ENCODE peak calls at places on chromosomes 6 and 20, in eight cellular contexts. P is H1, U is esophagus muscularis mucosa, B is spleen, T is GM23338, R is sigmoid colon, H is SK-N-SH, O is stomach. Y is an unnamed sample.

GRCh38 chr6:158284340-158285210 is 27.7 kb upstream of the TULP4 start:
- DNase-seq in R (no peak), U (no peak), P (no peak), H (no peak), O (no peak), T (peak; percentile 76), B (no peak), Y (no peak)

GRCh38 chr6:105753184-105754097 is 332.7 kb upstream of the PRDM1 start:
- DNase-seq in O (peak; percentile 54), R (no peak), U (no peak), P (no peak), B (no peak), H (no peak), T (peak; percentile 67), Y (peak; percentile 77)

GRCh38 chr6:134813146-134813545 is 136.8 kb downstream of the ALDH8A1 start:
- DNase-seq in R (no peak), P (no peak), B (no peak), T (no peak), U (no peak), H (no peak), O (no peak), Y (no peak)

GRCh38 chr6:43978473-43979360 is 148.5 kb downstream of the MRPL14 start:
- DNase-seq in O (no peak), H (no peak), U (no peak), T (no peak), R (no peak), P (peak; percentile 39), B (no peak), Y (no peak)

GRCh38 chr6:87357479-87358196 is 13.0 kb downstream of the C6orf163 start:
- DNase-seq in B (no peak), P (no peak), O (no peak), H (no peak), R (no peak), T (peak; percentile 8), U (no peak), Y (no peak)

GRCh38 chr20:6519556-6519955 is 247.9 kb upstream of the BMP2 start:
- DNase-seq in U (no peak), B (no peak), T (no peak), O (no peak), R (no peak), H (no peak), P (no peak), Y (no peak)

GRCh38 chr6:104418125-104418524 is 441.6 kb downstream of the HACE1 start:
- DNase-seq in B (no peak), T (no peak), H (no peak), U (no peak), O (no peak), R (no peak), P (no peak), Y (no peak)

GRCh38 chr6:88882536-88882935 is 80.9 kb downstream of the RNGTT start:
- DNase-seq in R (no peak), B (no peak), H (no peak), P (no peak), U (no peak), O (no peak), T (peak; percentile 3), Y (no peak)

GRCh38 chr20:59121714-59122376 is 41.8 kb upstream of the ZNF831 start:
- DNase-seq in O (no peak), R (no peak), P (no peak), H (no peak), B (no peak), T (peak; percentile 88), U (no peak), Y (no peak)

GRCh38 chr20:59122377-59122932 is 41.2 kb upstream of the ZNF831 start:
- DNase-seq in U (no peak), T (no peak), O (no peak), P (no peak), R (no peak), B (no peak), H (no peak), Y (no peak)

GRCh38 chr20:59120919-59121318 is 42.7 kb upstream of the ZNF831 start:
- DNase-seq in H (no peak), U (no peak), O (no peak), B (no peak), T (no peak), R (no peak), P (no peak), Y (no peak)

GRCh38 chr20:59118855-59119254 is 44.8 kb upstream of the ZNF831 start:
- DNase-seq in H (no peak), U (no peak), T (no peak), B (no peak), O (no peak), P (no peak), R (no peak), Y (no peak)

DNA sequence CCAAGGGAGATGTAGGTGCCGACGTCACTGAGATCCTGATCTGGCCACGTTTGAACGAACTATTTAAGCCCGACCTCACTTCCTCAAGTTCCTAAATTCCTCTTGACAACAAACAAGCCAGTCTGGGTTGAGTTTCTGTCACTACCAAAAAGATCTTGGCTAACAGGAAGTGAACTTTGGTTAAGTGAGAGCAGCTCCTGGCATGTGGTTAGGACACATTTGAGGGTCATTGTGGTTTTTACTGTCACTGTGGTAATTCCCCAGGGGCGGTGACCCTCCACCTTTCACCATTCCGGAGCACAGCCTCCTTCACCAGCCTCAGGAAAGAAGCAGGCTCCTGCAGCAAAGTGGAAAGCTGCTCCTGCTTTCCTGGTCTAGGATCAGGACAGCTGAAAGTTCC is 43.1 kb upstream of the ZNF831 start:
- DNase-seq in R (no peak), H (no peak), P (no peak), O (no peak), T (no peak), B (no peak), U (no peak), Y (no peak)
- TF ChIP-seq POLR2AphosphoS5 in R (no peak), H (no peak), P (no peak), O (no peak), T (no peak), B (no peak), U (no peak), Y (no peak)

DNA sequence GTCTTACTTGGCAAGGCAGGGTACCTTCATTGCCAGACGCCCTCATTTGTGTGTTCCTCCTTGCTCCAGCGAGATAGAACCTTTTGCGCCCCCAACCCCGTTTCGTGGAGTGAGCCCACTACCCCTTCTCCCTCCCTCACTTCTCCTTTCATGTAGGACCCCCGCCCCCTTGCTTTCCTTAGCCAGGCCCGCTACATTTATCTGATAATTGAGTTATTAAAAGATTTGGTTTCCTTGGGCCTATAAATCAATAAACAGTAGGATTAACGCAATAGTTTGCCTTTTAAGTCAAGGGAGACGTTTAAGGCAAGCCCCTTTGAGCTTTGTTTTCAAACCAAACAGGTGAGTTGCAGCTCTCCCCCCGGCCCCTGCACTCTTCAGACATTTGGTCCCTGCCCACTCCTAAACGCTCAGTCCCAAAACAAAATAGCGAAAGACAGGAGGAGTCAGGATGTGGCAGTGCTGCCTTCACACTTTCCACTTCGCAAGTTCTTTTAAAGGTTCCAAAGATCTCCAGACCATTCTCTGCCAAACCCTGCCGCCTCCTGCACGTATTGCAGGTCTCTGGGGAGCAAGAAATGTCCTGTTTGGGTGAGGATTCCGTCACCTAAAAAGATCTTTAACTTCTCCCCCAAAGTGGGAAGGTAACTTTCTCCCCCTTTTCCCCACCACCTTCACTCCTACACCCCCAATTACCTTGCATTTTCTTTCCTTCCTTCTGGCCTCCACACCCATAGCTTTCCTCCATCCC is 27.6 kb downstream of the TFAP2B start:
- DNase-seq in O (no peak), B (no peak), U (no peak), H (no peak), P (peak; percentile 59), T (no peak), R (no peak), Y (no peak)
- TF ChIP-seq CTCF in O (no peak), B (no peak), U (no peak), H (no peak), P (no peak), T (no peak), R (no peak), Y (no peak)

DNA sequence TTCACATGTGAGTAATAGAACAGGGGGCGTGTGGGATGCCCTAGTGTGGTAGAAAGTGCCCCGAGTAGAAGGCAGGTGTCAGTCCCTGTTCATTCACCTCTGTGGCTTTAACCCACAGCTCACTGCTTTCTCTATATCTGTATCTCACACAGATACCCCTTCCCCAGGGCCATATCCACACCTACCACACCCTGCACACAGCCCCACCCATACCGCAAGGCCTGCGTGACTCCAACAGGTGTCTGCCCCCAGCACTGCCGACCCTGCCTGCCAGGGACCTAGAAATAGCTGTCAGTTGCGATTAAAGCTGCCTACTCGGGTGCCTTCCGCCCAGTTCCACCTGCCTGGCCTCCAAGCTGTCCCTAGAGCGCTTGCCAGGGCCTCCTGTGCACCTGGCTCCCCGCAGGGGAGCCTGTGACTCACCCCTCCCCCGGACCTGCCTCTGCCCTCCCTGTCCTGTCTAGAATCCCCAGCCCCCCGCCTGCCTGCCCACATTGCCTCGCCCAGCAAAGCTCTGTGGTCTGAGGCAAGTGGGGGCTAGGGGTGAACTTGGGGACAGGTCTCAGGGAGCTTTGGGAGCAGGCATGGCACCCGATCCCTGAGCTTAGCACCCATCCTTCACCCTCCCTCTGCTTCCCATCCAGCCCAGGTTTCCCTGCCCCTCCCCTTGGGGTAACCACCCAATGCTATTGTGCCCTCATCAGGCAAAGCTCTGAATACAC is 38.3 kb upstream of the ID1 start:
- DNase-seq in B (no peak), T (peak; percentile 69), R (no peak), P (peak; percentile 56), O (peak; percentile 63), U (no peak), H (no peak), Y (peak; percentile 44)
- TF ChIP-seq POLR2AphosphoS5 in B (peak; percentile 35), T (no peak), R (no peak), P (no peak), O (no peak), U (no peak), H (no peak), Y (no peak)

GRCh38 chr6:41654433-41655020 is 16.3 kb downstream of the MDFI start:
- DNase-seq in T (no peak), H (no peak), B (peak; percentile 21), P (no peak), O (no peak), R (peak; percentile 50), U (no peak), Y (no peak)

GRCh38 chr6:41653642-41654432 is 15.6 kb downstream of the MDFI start:
- DNase-seq in U (no peak), P (no peak), O (no peak), H (no peak), T (no peak), B (peak; percentile 23), R (no peak), Y (no peak)

GRCh38 chr6:41651962-41652657 is 13.8 kb downstream of the MDFI start:
- DNase-seq in H (no peak), U (no peak), R (peak; percentile 56), T (no peak), B (peak; percentile 61), O (no peak), P (no peak), Y (no peak)

GRCh38 chr6:41651246-41651961 is 13.1 kb downstream of the MDFI start:
- DNase-seq in O (no peak), R (peak; percentile 43), B (no peak), U (no peak), H (no peak), T (no peak), P (no peak), Y (no peak)

DNA sequence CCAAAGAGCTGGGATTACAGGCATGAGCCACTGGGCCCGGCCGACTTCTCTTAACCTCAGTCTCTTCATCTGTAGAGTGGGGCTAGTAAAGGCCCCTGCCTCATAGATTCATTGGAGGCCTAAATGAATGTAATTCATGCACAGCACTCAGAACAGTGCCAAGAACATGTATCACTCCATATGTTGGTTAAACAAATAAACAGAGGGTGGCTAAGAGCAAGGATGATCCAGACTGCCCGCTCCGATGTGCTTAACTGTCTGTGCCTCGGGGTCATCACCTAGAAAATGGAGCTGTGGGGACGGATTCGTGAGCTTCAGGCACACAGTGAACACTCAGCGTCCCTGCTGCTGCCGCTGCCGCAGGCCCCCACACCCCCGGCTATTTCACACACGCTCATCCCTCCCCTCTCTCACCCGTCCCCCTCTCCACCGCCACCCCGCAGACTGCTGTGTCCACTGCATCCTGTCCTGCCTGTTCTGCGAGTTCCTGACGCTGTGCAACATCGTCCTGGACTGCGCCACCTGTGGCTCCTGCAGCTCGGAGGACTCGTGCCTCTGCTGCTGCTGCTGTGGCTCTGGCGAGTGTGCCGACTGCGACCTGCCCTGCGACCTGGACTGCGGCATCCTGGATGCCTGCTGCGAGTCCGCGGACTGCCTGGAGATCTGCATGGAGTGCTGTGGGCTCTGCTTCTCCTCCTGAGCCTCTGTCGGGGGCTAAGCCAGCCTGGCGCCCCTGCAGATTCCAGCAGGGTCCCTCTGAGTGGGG is 14.8 kb downstream of the MDFI start:
- DNase-seq in T (no peak), B (peak; percentile 56), U (no peak), P (no peak), H (no peak), O (peak; percentile 52), R (no peak), Y (no peak)
- TF ChIP-seq CTCF in T (no peak), B (no peak), U (no peak), P (no peak), H (no peak), O (no peak), R (no peak), Y (no peak)